ENCODE peak calls at places on chromosomes 5 and 9, in seven cellular contexts. E is upper lobe of right lung, F is body of pancreas, B is dorsolateral prefrontal cortex, H is fibroblast of lung, K is hepatocyte, V is A172. T is an unnamed sample.

GRCh38 chr9:125755340-125755739 is 8.2 kb downstream of the PBX3 start:
- DNase-seq in E (no peak), F (no peak), B (no peak), H (peak; percentile 39), K (no peak), V (no peak), T (no peak)

GRCh38 chr9:19619221-19619620 is 169.6 kb downstream of the SLC24A2 start:
- DNase-seq in E (no peak), F (no peak), B (peak; percentile 60), H (no peak), K (no peak), V (no peak), T (no peak)

GRCh38 chr5:34743878-34744277 is 87.8 kb downstream of the RAI14 start:
- DNase-seq in E (no peak), F (no peak), B (no peak), H (peak; percentile 98), K (peak; percentile 37), V (peak; percentile 37), T (no peak)

GRCh38 chr5:80541392-80541791 is 28.7 kb downstream of the ANKRD34B start:
- DNase-seq in E (no peak), F (no peak), B (no peak), H (peak; percentile 8), K (no peak), V (no peak), T (no peak)

GRCh38 chr5:75052461-75053285 is at the start of gene GCNT4:
- DNase-seq in E (peak; percentile 84), F (peak; percentile 58), B (no peak), H (peak; percentile 58), K (peak; percentile 75), V (no peak), T (peak; percentile 24)

GRCh38 chr5:134878403-134878802 is 4.2 kb downstream of the TXNDC15 start:
- DNase-seq in E (no peak), F (peak; percentile 47), B (no peak), H (no peak), K (no peak), V (no peak), T (no peak)

GRCh38 chr9:124000161-124000783 is 11.3 kb upstream of the LHX2 start:
- DNase-seq in E (no peak), F (no peak), B (no peak), H (no peak), K (no peak), V (no peak), T (no peak)

GRCh38 chr5:129541648-129542251 is 81.7 kb downstream of the ADAMTS19 start:
- DNase-seq in E (no peak), F (no peak), B (no peak), H (peak; percentile 9), K (no peak), V (peak; percentile 2), T (peak; percentile 53)

GRCh38 chr9:136095495-136096058 is 488 bp upstream of the NACC2 start:
- DNase-seq in E (no peak), F (peak; percentile 34), B (no peak), H (peak; percentile 45), K (peak; percentile 63), V (no peak), T (peak; percentile 25)

GRCh38 chr9:133511607-133512006 is 13.2 kb downstream of the MYMK start:
- DNase-seq in E (no peak), F (no peak), B (no peak), H (no peak), K (no peak), V (no peak), T (no peak)

GRCh38 chr5:10387690-10388089 is 34.2 kb downstream of the MARCHF6 start:
- DNase-seq in E (no peak), F (no peak), B (no peak), H (peak; percentile 61), K (no peak), V (no peak), T (no peak)

GRCh38 chr5:123448017-123448617 is 24.9 kb upstream of the CEP120 start:
- DNase-seq in E (no peak), F (no peak), B (no peak), H (no peak), K (no peak), V (no peak), T (no peak)

GRCh38 chr5:72268753-72269410 is 51.2 kb downstream of the MRPS27 start:
- DNase-seq in E (no peak), F (peak; percentile 54), B (no peak), H (peak; percentile 28), K (peak; percentile 64), V (peak; percentile 47), T (peak; percentile 70)

GRCh38 chr9:20271107-20271506 is 351.2 kb downstream of the MLLT3 start:
- DNase-seq in E (no peak), F (no peak), B (no peak), H (no peak), K (no peak), V (no peak), T (no peak)

GRCh38 chr5:174690256-174690655 is 34.1 kb upstream of the MSX2 start:
- DNase-seq in E (no peak), F (no peak), B (no peak), H (peak; percentile 29), K (peak; percentile 52), V (peak; percentile 88), T (peak; percentile 23)

GRCh38 chr5:96794757-96795156 is 13.0 kb downstream of the ERAP1 start:
- DNase-seq in E (no peak), F (no peak), B (no peak), H (no peak), K (no peak), V (no peak), T (peak; percentile 71)

GRCh38 chr9:137492464-137493162 is 33.5 kb upstream of the NSMF start:
- DNase-seq in E (peak; percentile 52), F (no peak), B (no peak), H (no peak), K (no peak), V (no peak), T (peak; percentile 47)

GRCh38 chr5:150085191-150085912 is 1.0 kb downstream of the CSF1R start:
- DNase-seq in E (peak; percentile 32), F (no peak), B (peak; percentile 9), H (no peak), K (no peak), V (no peak), T (no peak)

GRCh38 chr5:141692919-141693848 is 11.2 kb upstream of the ARAP3 start:
- DNase-seq in E (no peak), F (no peak), B (peak; percentile 78), H (peak; percentile 69), K (no peak), V (peak; percentile 51), T (no peak)

T was measured in PC-3.